ENCODE peak calls at places on chromosomes 1 and 21, in ten cellular contexts. Y is HT1080; S is T follicular helper cell; K is amniotic stem cell; B is NCI-H510A treated with DMSO at 0.1 percent for 48 hours; P is aorta; G is fibroblast of the aortic adventitia; H is midbrain; C is cardiac fibroblast; Q is activated T-helper 9 cell treated with anti-CD3 and anti-CD28 coated beads, Interleukin-2, amount 50 U/mL, for 16 hours. E is an unnamed sample.

GRCh38 chr1:228085287-228085926 is 2.9 kb downstream of the ARF1 start:
- DNase-seq in Y (peak), S (no peak), K (no peak), B (no peak), P (peak), G (peak), H (no peak), C (peak), Q (no peak), E (no peak)

GRCh38 chr1:216587715-216588114 is 135.5 kb downstream of the ESRRG start:
- DNase-seq in Y (no peak), S (no peak), K (no peak), B (no peak), P (no peak), G (no peak), H (no peak), C (no peak), Q (no peak), E (no peak)

GRCh38 chr1:30302808-30303310 is 420.5 kb downstream of the MATN1 start:
- DNase-seq in Y (no peak), S (no peak), K (no peak), B (peak), P (no peak), G (no peak), H (no peak), C (no peak), Q (no peak), E (no peak)

GRCh38 chr1:54851928-54852524 is 35.0 kb downstream of the DHCR24 start:
- DNase-seq in Y (no peak), S (no peak), K (no peak), B (no peak), P (no peak), G (no peak), H (no peak), C (no peak), Q (no peak), E (no peak)

GRCh38 chr1:34645109-34645688 is 109.6 kb upstream of the GJB5 start:
- DNase-seq in Y (no peak), S (no peak), K (no peak), B (no peak), P (no peak), G (no peak), H (no peak), C (no peak), Q (no peak), E (no peak)

GRCh38 chr1:171258429-171258828 is 10.1 kb downstream of the FMO1 start:
- DNase-seq in Y (no peak), S (no peak), K (no peak), B (no peak), P (no peak), G (no peak), H (no peak), C (no peak), Q (no peak), E (no peak)

GRCh38 chr1:42146127-42146915 is 6.9 kb upstream of the GUCA2B start:
- DNase-seq in Y (no peak), S (no peak), K (no peak), B (no peak), P (no peak), G (no peak), H (no peak), C (no peak), Q (no peak), E (no peak)

GRCh38 chr1:37661401-37661800 is 26.7 kb upstream of the RSPO1 start:
- DNase-seq in Y (no peak), S (no peak), K (no peak), B (no peak), P (no peak), G (no peak), H (no peak), C (no peak), Q (no peak), E (no peak)

GRCh38 chr21:32334980-32335471 is 36.4 kb downstream of the MRAP start:
- DNase-seq in Y (no peak), S (no peak), K (no peak), B (no peak), P (no peak), G (no peak), H (peak), C (peak), Q (no peak), E (no peak)

GRCh38 chr1:211654838-211655787 is 20.3 kb downstream of the NEK2 start:
- DNase-seq in Y (peak), S (peak), K (peak), B (peak), P (peak), G (peak), H (peak), C (peak), Q (peak), E (peak)

GRCh38 chr1:10575616-10576015 is 100.9 kb downstream of the PEX14 start:
- DNase-seq in Y (peak), S (no peak), K (peak), B (no peak), P (no peak), G (peak), H (no peak), C (peak), Q (no peak), E (no peak)

GRCh38 chr1:61049850-61050540 is 32.4 kb upstream of the NFIA start:
- DNase-seq in Y (peak), S (peak), K (no peak), B (peak), P (peak), G (peak), H (peak), C (peak), Q (peak), E (peak)

GRCh38 chr1:214039394-214040018 is 51.7 kb downstream of the PROX1 start:
- DNase-seq in Y (no peak), S (no peak), K (no peak), B (no peak), P (no peak), G (no peak), H (no peak), C (no peak), Q (no peak), E (no peak)

GRCh38 chr1:54342306-54342705 is 63.9 kb downstream of the SSBP3 start:
- DNase-seq in Y (no peak), S (no peak), K (no peak), B (peak), P (no peak), G (no peak), H (no peak), C (no peak), Q (no peak), E (no peak)

GRCh38 chr1:89465201-89465600 is 59.4 kb upstream of the LRRC8B start:
- DNase-seq in Y (peak), S (no peak), K (no peak), B (no peak), P (no peak), G (no peak), H (no peak), C (no peak), Q (no peak), E (no peak)

GRCh38 chr1:225954753-225955152 is 13.7 kb upstream of the LEFTY2 start:
- DNase-seq in Y (no peak), S (no peak), K (no peak), B (no peak), P (no peak), G (no peak), H (no peak), C (no peak), Q (no peak), E (no peak)

GRCh38 chr1:12708396-12708795 is 7.5 kb upstream of the AADACL3 start:
- DNase-seq in Y (no peak), S (no peak), K (no peak), B (no peak), P (no peak), G (no peak), H (no peak), C (no peak), Q (no peak), E (no peak)

GRCh38 chr1:24526940-24527542 is 24.4 kb downstream of the RCAN3 start:
- DNase-seq in Y (peak), S (peak), K (no peak), B (no peak), P (no peak), G (peak), H (peak), C (peak), Q (peak), E (no peak)

GRCh38 chr1:116325922-116326321 is 47.1 kb upstream of the ATP1A1 start:
- DNase-seq in Y (no peak), S (peak), K (no peak), B (peak), P (no peak), G (no peak), H (no peak), C (no peak), Q (no peak), E (no peak)

GRCh38 chr21:44572959-44573583 is 458 bp upstream of the KRTAP10-4 start:
- DNase-seq in Y (peak), S (no peak), K (no peak), B (no peak), P (peak), G (no peak), H (no peak), C (no peak), Q (no peak), E (no peak)